ENCODE peak calls at places on chromosomes 12 and 14, in six cellular contexts. X, J, S, U, T and C are unnamed samples. For H3K4me1 and H3K27me3, the result is how much of the 10 kb centered on the place peaks cover.

GRCh38 chr14:102094101-102094500 is 7.3 kb upstream of the HSP90AA1 start:
- DNase-seq in X (no peak), J (no peak), S (no peak), U (no peak), T (peak), C (no peak)

GRCh38 chr14:33728010-33728498 is 222.8 kb downstream of the EGLN3 start:
- DNase-seq in X (no peak), J (no peak), S (no peak), U (no peak), T (no peak), C (no peak)

GRCh38 chr14:103071544-103072251 is 12.3 kb upstream of the LBHD2 start:
- DNase-seq in X (no peak), J (peak), S (no peak), U (no peak), T (peak), C (no peak)

GRCh38 chr14:57486767-57487379 is 6.8 kb downstream of the CCDC198 start:
- DNase-seq in X (peak), J (no peak), S (no peak), U (no peak), T (peak), C (no peak)

GRCh38 chr12:40248585-40249297 is 23.9 kb downstream of the LRRK2 start:
- DNase-seq in X (no peak), J (no peak), S (no peak), U (no peak), T (no peak), C (no peak)

GRCh38 chr12:12881495-12881894 is 9.9 kb upstream of the GPRC5A start:
- DNase-seq in X (no peak), J (no peak), S (no peak), U (no peak), T (no peak), C (no peak)

GRCh38 chr12:52193991-52194390 is 2.2 kb upstream of the KRT80 start:
- DNase-seq in X (no peak), J (no peak), S (no peak), U (no peak), T (no peak), C (no peak)

GRCh38 chr12:124497658-124498057 is 69.8 kb downstream of the NCOR2 start:
- DNase-seq in X (no peak), J (no peak), S (peak), U (no peak), T (peak), C (no peak)

GRCh38 chr12:53941187-53941586 is 2.6 kb downstream of the HOXC13 start:
- DNase-seq in X (no peak), J (no peak), S (no peak), U (no peak), T (peak), C (no peak)

GRCh38 chr12:94140556-94140955 is 7.8 kb upstream of the PLXNC1 start:
- DNase-seq in X (peak), J (no peak), S (no peak), U (no peak), T (peak), C (peak)

GRCh38 chr14:94827711-94828505 is 58.0 kb upstream of the GSC start:
- DNase-seq in X (no peak), J (peak), S (peak), U (no peak), T (no peak), C (no peak)

GRCh38 chr12:13339538-13339937 is 143.0 kb downstream of the EMP1 start:
- DNase-seq in X (no peak), J (no peak), S (no peak), U (no peak), T (no peak), C (no peak)

GRCh38 chr12:1171657-1172056 is 180.6 kb downstream of the ERC1 start:
- DNase-seq in X (no peak), J (no peak), S (no peak), U (no peak), T (no peak), C (no peak)

GRCh38 chr12:92574046-92574783 is 128.6 kb upstream of the PLEKHG7 start:
- DNase-seq in X (no peak), J (no peak), S (no peak), U (no peak), T (no peak), C (no peak)

GRCh38 chr14:98458702-98459101 is 813.3 kb downstream of the BCL11B start:
- DNase-seq in X (no peak), J (no peak), S (no peak), U (no peak), T (no peak), C (no peak)

GRCh38 chr12:50569321-50569720 is 64.5 kb downstream of the DIP2B start:
- DNase-seq in X (no peak), J (no peak), S (peak), U (no peak), T (peak), C (no peak)

GRCh38 chr14:53615254-53615653 is 341.4 kb downstream of the BMP4 start:
- DNase-seq in X (no peak), J (no peak), S (no peak), U (no peak), T (no peak), C (no peak)

GRCh38 chr12:30599631-30600030 is 96.0 kb downstream of the IPO8 start:
- DNase-seq in X (no peak), J (no peak), S (no peak), U (no peak), T (no peak), C (no peak)

GRCh38 chr14:55782166-55782565 is 202.2 kb downstream of the KTN1 start:
- DNase-seq in X (no peak), J (no peak), S (no peak), U (no peak), T (no peak), C (no peak)

GRCh38 chr12:28191690-28192089 is 1.4 kb downstream of the CCDC91 start:
- DNase-seq in X (peak), J (no peak), S (no peak), U (no peak), T (no peak), C (peak)

GRCh38 chr12:6823161-6824084 is 1.8 kb downstream of the GPR162 start:
- DNase-seq in X (no peak), J (no peak), S (no peak), U (no peak), T (peak), C (no peak)

GRCh38 chr12:50825372-50825838 is 17.3 kb upstream of the TMPRSS12 start:
- DNase-seq in X (no peak), J (no peak), S (no peak), U (no peak), T (no peak), C (peak)

GRCh38 chr12:40137252-40137651 is 31.4 kb upstream of the SLC2A13 start:
- DNase-seq in X (no peak), J (no peak), S (no peak), U (no peak), T (peak), C (peak)

GRCh38 chr12:10128687-10129086 is 1.3 kb downstream of the CLEC7A start:
- DNase-seq in X (no peak), J (no peak), S (no peak), U (no peak), T (no peak), C (no peak)

GRCh38 chr14:50062438-50063039 is 53.8 kb downstream of the VCPKMT start:
- DNase-seq in X (peak), J (peak), S (no peak), U (no peak), T (no peak), C (peak)

GRCh38 chr12:76123301-76124212 is 39.1 kb upstream of the NAP1L1 start:
- DNase-seq in X (no peak), J (no peak), S (no peak), U (no peak), T (no peak), C (no peak)

GRCh38 chr12:34386621-34387255 is 364.4 kb downstream of the ALG10 start:
- DNase-seq in X (no peak), J (no peak), S (no peak), U (no peak), T (no peak), C (no peak)

GRCh38 chr12:128571906-128572305 is 251.9 kb downstream of the SLC15A4 start:
- DNase-seq in X (no peak), J (no peak), S (no peak), U (no peak), T (no peak), C (no peak)

GRCh38 chr12:2244013-2244861 is 191.4 kb downstream of the CACNA1C start:
- DNase-seq in X (no peak), J (no peak), S (no peak), U (no peak), T (peak), C (no peak)

GRCh38 chr14:104935026-104935650 is 10.5 kb downstream of the PLD4 start:
- DNase-seq in X (no peak), J (peak), S (no peak), U (no peak), T (peak), C (no peak)
- H3K4me3 ChIP-seq in X (no peak), J (no peak), S (no peak), U (no peak), T (no peak), C (no peak)

DNA sequence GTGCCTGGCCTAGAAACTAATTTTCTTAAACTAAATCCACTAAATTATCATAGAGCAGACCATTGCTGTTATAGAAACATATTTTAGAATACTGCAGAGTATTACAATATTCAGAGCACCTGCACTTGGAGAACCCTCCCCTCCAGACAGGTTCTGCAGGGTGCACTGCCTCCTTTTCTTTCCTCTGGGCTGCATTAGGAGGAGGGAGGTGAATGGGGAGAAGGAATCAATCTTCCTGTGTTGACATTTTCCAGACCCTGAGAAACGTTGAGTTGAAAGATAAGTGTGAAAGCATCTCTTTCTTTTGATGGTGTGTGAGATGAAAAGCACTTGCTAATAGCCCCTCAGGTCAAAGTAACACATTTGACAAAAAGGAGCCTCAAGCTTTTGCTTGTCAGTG is 7.3 kb downstream of the SYNE2 start:
- DNase-seq in X (no peak), J (no peak), S (no peak), U (no peak), T (no peak), C (no peak)
- H3K4me1 ChIP-seq in X (half or more), J (under half), S (half or more), U (under half), T (under half), C (half or more)

DNA sequence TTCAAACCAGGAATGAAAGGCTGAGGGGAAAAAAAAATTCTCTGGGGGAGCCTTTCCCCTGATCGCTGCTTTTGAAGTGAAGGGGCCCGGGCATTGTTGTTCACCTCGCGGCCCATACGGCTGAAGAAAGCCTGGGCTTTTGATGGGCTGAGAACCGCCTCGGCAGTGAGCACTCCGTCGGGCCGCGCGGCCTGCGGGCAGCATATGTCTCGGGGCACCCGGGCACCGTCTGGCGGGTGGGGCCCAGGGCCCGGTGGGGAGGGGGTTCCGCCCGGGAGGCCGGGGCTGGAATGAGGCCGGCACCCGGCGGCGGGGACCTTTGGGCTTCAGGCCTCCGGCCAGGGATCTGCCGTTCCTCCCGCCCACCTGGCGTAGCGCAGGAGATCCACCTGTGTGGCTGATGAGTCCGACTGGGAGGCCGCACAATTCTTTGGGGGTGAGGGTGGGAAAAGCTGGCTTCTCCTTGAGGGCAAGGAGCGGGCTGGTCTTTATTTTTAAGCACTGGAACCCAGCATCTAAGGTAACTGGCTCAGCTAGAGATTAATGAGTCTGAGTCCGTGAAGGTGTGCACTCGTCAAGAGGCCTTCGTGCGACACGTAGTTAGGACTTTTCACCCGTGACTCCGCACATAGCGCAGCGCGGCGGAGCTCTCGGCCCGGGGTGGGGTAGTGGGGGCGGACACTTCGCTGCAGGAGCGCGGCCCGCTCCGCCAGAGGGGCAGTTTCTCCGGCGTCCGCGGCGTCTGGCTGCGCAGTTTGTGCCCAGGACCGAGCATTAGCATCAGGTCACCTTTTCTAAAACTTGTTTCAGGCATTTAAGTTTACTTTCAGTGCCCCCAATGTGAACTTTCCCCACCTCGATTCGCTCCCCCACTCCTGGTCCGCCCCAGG is 10.6 kb downstream of the FOXA1 start:
- DNase-seq in X (no peak), J (peak), S (no peak), U (no peak), T (no peak), C (no peak)
- H3K27me3 ChIP-seq in X (under half), J (half or more), S (under half), U (under half), T (half or more), C (under half)

GRCh38 chr12:46390881-46391280 is 18.3 kb upstream of the SLC38A2 start:
- DNase-seq in X (no peak), J (no peak), S (no peak), U (no peak), T (no peak), C (no peak)
- H3K4me3 ChIP-seq in X (no peak), J (no peak), S (no peak), U (no peak), T (no peak), C (no peak)

DNA sequence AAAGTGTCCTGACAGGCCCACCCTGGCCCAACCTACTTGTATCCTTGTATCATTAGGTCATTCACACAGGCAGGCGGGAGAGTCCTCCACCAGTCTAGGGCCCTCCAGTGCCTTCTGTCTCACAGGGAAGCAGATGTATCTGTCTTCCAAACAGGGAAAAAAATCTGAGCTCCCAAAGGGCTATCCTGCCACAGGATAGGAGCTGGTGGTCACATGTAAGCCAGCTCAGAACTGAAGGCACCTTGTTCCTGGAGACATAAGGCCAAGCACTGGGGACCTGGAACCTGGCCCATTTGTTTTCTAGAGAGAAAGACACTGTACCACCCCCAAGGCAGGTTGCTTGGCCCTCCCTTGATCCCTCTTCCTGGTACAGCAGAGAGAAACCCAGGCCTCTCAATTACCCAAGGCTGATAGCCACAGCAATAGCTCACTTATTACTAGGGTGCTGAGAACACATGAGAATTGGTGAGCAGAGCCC is 19.4 kb upstream of the PLEKHH1 start:
- DNase-seq in X (no peak), J (no peak), S (no peak), U (no peak), T (peak), C (no peak)
- H3K4me1 ChIP-seq in X (under half), J (under half), S (under half), U (under half), T (under half), C (under half)

GRCh38 chr12:4994622-4995021 is 49.1 kb upstream of the KCNA5 start:
- DNase-seq in X (no peak), J (no peak), S (no peak), U (no peak), T (no peak), C (no peak)
- H3K27me3 ChIP-seq in X (under half), J (under half), S (under half), U (under half), T (under half), C (under half)

GRCh38 chr12:3329361-3329760 is 161.6 kb upstream of the PRMT8 start:
- DNase-seq in X (no peak), J (no peak), S (no peak), U (no peak), T (peak), C (no peak)

GRCh38 chr12:3332190-3332589 is 158.8 kb upstream of the PRMT8 start:
- DNase-seq in X (no peak), J (no peak), S (no peak), U (no peak), T (peak), C (no peak)

GRCh38 chr12:3328571-3328970 is 162.4 kb upstream of the PRMT8 start:
- DNase-seq in X (no peak), J (no peak), S (no peak), U (no peak), T (no peak), C (no peak)

GRCh38 chr12:3333583-3333982 is 157.4 kb upstream of the PRMT8 start:
- DNase-seq in X (no peak), J (no peak), S (peak), U (no peak), T (no peak), C (no peak)

GRCh38 chr12:3330976-3331375 is 160.0 kb upstream of the PRMT8 start:
- DNase-seq in X (no peak), J (no peak), S (no peak), U (no peak), T (peak), C (no peak)
- H3K4me3 ChIP-seq in X (no peak), J (no peak), S (no peak), U (no peak), T (no peak), C (no peak)